ENCODE peak calls at places on chromosomes 4 and X, in four cellular contexts. One of them, this sample, is unnamed.

GRCh38 chr4:74117024-74117534 is 18.1 kb upstream of the CXCL2 start:
- DNase-seq in GM12865: no peak
- DNase-seq in foreskin fibroblast: peak; percentile 86
- DNase-seq in fibroblast of pulmonary artery: peak; percentile 99
- DNase-seq in this sample: no peak

GRCh38 chr4:8002525-8003309 is 63.1 kb upstream of the AFAP1 start:
- DNase-seq in GM12865: no peak
- DNase-seq in foreskin fibroblast: no peak
- DNase-seq in fibroblast of pulmonary artery: no peak
- DNase-seq in this sample: no peak

GRCh38 chr4:177302371-177303100 is 7.1 kb upstream of the NEIL3 start:
- DNase-seq in GM12865: no peak
- DNase-seq in foreskin fibroblast: no peak
- DNase-seq in fibroblast of pulmonary artery: peak; percentile 22
- DNase-seq in this sample: no peak

GRCh38 chrX:139203681-139204575 is 326.6 kb upstream of the F9 start:
- DNase-seq in GM12865: peak; percentile 9
- DNase-seq in foreskin fibroblast: no peak
- DNase-seq in fibroblast of pulmonary artery: no peak
- DNase-seq in this sample: no peak

GRCh38 chrX:153723351-153724251 is 586 bp downstream of the BCAP31 start:
- DNase-seq in GM12865: peak; percentile 67
- DNase-seq in foreskin fibroblast: no peak
- DNase-seq in fibroblast of pulmonary artery: peak; percentile 40
- DNase-seq in this sample: peak; percentile 72

GRCh38 chr4:6640292-6641163 is at the start of gene MRFAP1:
- DNase-seq in GM12865: peak; percentile 97
- DNase-seq in foreskin fibroblast: peak; percentile 95
- DNase-seq in fibroblast of pulmonary artery: peak; percentile 96
- DNase-seq in this sample: peak; percentile 96

GRCh38 chrX:39809326-39809725 is 288.4 kb downstream of the BCOR start:
- DNase-seq in GM12865: no peak
- DNase-seq in foreskin fibroblast: peak; percentile 81
- DNase-seq in fibroblast of pulmonary artery: peak; percentile 43
- DNase-seq in this sample: no peak

GRCh38 chr4:14850374-14851097 is 151.7 kb upstream of the CPEB2 start:
- DNase-seq in GM12865: no peak
- DNase-seq in foreskin fibroblast: no peak
- DNase-seq in fibroblast of pulmonary artery: no peak
- DNase-seq in this sample: no peak

GRCh38 chrX:20059467-20060128 is 57.1 kb downstream of the MAP7D2 start:
- DNase-seq in GM12865: no peak
- DNase-seq in foreskin fibroblast: no peak
- DNase-seq in fibroblast of pulmonary artery: no peak
- DNase-seq in this sample: no peak

GRCh38 chrX:13428055-13428786 is 108.4 kb upstream of the ATXN3L start:
- DNase-seq in GM12865: no peak
- DNase-seq in foreskin fibroblast: peak; percentile 89
- DNase-seq in fibroblast of pulmonary artery: peak; percentile 71
- DNase-seq in this sample: no peak

GRCh38 chrX:17033225-17033624 is 86.8 kb downstream of the REPS2 start:
- DNase-seq in GM12865: no peak
- DNase-seq in foreskin fibroblast: no peak
- DNase-seq in fibroblast of pulmonary artery: no peak
- DNase-seq in this sample: no peak

GRCh38 chr4:87840149-87840548 is 7.4 kb downstream of the MEPE start:
- DNase-seq in GM12865: no peak
- DNase-seq in foreskin fibroblast: no peak
- DNase-seq in fibroblast of pulmonary artery: no peak
- DNase-seq in this sample: no peak

GRCh38 chr4:2891294-2891693 is 47.6 kb downstream of the ADD1 start:
- DNase-seq in GM12865: no peak
- DNase-seq in foreskin fibroblast: peak; percentile 37
- DNase-seq in fibroblast of pulmonary artery: peak; percentile 69
- DNase-seq in this sample: no peak

GRCh38 chr4:2981256-2981804 is 18.0 kb downstream of the GRK4 start:
- DNase-seq in GM12865: peak; percentile 24
- DNase-seq in foreskin fibroblast: no peak
- DNase-seq in fibroblast of pulmonary artery: no peak
- DNase-seq in this sample: peak; percentile 15

GRCh38 chr4:103199009-103199408 is 866 bp upstream of the CENPE start:
- DNase-seq in GM12865: no peak
- DNase-seq in foreskin fibroblast: no peak
- DNase-seq in fibroblast of pulmonary artery: no peak
- DNase-seq in this sample: no peak

GRCh38 chrX:15382809-15383208 is 1.4 kb downstream of the VEGFD start:
- DNase-seq in GM12865: no peak
- DNase-seq in foreskin fibroblast: no peak
- DNase-seq in fibroblast of pulmonary artery: no peak
- DNase-seq in this sample: no peak

GRCh38 chr4:83067058-83067639 is 32.2 kb downstream of the COPS4 start:
- DNase-seq in GM12865: no peak
- DNase-seq in foreskin fibroblast: no peak
- DNase-seq in fibroblast of pulmonary artery: no peak
- DNase-seq in this sample: no peak

GRCh38 chrX:69137371-69137881 is 27.8 kb downstream of the PJA1 start:
- DNase-seq in GM12865: no peak
- DNase-seq in foreskin fibroblast: peak; percentile 50
- DNase-seq in fibroblast of pulmonary artery: peak; percentile 83
- DNase-seq in this sample: no peak

GRCh38 chrX:110786486-110786885 is 9.1 kb downstream of the CHRDL1 start:
- DNase-seq in GM12865: no peak
- DNase-seq in foreskin fibroblast: no peak
- DNase-seq in fibroblast of pulmonary artery: no peak
- DNase-seq in this sample: no peak

GRCh38 chrX:110578270-110578669 is 217.3 kb downstream of the CHRDL1 start:
- DNase-seq in GM12865: no peak
- DNase-seq in foreskin fibroblast: no peak
- DNase-seq in fibroblast of pulmonary artery: no peak
- DNase-seq in this sample: no peak

GRCh38 chr4:126604273-126604867 is 1028.4 kb upstream of the INTU start:
- DNase-seq in GM12865: peak; percentile 29
- DNase-seq in foreskin fibroblast: peak; percentile 34
- DNase-seq in fibroblast of pulmonary artery: peak; percentile 63
- DNase-seq in this sample: peak; percentile 19

GRCh38 chr4:4726051-4726450 is 133.4 kb upstream of the MSX1 start:
- DNase-seq in GM12865: peak; percentile 11
- DNase-seq in foreskin fibroblast: no peak
- DNase-seq in fibroblast of pulmonary artery: no peak
- DNase-seq in this sample: peak; percentile 25

GRCh38 chr4:99714179-99714578 is 56.6 kb upstream of the C4orf54 start:
- DNase-seq in GM12865: no peak
- DNase-seq in foreskin fibroblast: no peak
- DNase-seq in fibroblast of pulmonary artery: no peak
- DNase-seq in this sample: no peak

GRCh38 chr4:37656649-37657048 is 29.5 kb downstream of the RELL1 start:
- DNase-seq in GM12865: no peak
- DNase-seq in foreskin fibroblast: no peak
- DNase-seq in fibroblast of pulmonary artery: no peak
- DNase-seq in this sample: no peak

GRCh38 chr4:64713256-64713840 is 304.1 kb upstream of the TECRL start:
- DNase-seq in GM12865: peak; percentile 42
- DNase-seq in foreskin fibroblast: no peak
- DNase-seq in fibroblast of pulmonary artery: peak; percentile 35
- DNase-seq in this sample: peak; percentile 42

GRCh38 chr4:24894243-24894642 is 18.6 kb downstream of the CCDC149 start:
- DNase-seq in GM12865: no peak
- DNase-seq in foreskin fibroblast: no peak
- DNase-seq in fibroblast of pulmonary artery: no peak
- DNase-seq in this sample: no peak

GRCh38 chrX:9855536-9856320 is 69.5 kb downstream of the SHROOM2 start:
- DNase-seq in GM12865: no peak
- DNase-seq in foreskin fibroblast: no peak
- DNase-seq in fibroblast of pulmonary artery: no peak
- DNase-seq in this sample: no peak

GRCh38 chrX:87167841-87168240 is 349.8 kb upstream of the KLHL4 start:
- DNase-seq in GM12865: no peak
- DNase-seq in foreskin fibroblast: no peak
- DNase-seq in fibroblast of pulmonary artery: no peak
- DNase-seq in this sample: no peak

GRCh38 chr4:80235451-80235850 is 31.0 kb upstream of the FGF5 start:
- DNase-seq in GM12865: no peak
- DNase-seq in foreskin fibroblast: no peak
- DNase-seq in fibroblast of pulmonary artery: no peak
- DNase-seq in this sample: no peak

GRCh38 chrX:141405878-141406492 is 163.7 kb upstream of the SPANXC start:
- DNase-seq in GM12865: no peak
- DNase-seq in foreskin fibroblast: peak; percentile 20
- DNase-seq in fibroblast of pulmonary artery: peak; percentile 71
- DNase-seq in this sample: no peak

GRCh38 chr4:146567396-146567795 is 45.7 kb upstream of the SLC10A7 start:
- DNase-seq in GM12865: no peak
- DNase-seq in foreskin fibroblast: no peak
- DNase-seq in fibroblast of pulmonary artery: peak; percentile 59
- DNase-seq in this sample: no peak

GRCh38 chrX:152913915-152914314 is 16.0 kb downstream of the ZNF185 start:
- DNase-seq in GM12865: no peak
- DNase-seq in foreskin fibroblast: no peak
- DNase-seq in fibroblast of pulmonary artery: no peak
- DNase-seq in this sample: no peak

GRCh38 chr4:905485-906214 is 26.5 kb downstream of the GAK start:
- DNase-seq in GM12865: no peak
- DNase-seq in foreskin fibroblast: no peak
- DNase-seq in fibroblast of pulmonary artery: no peak
- DNase-seq in this sample: no peak

GRCh38 chr4:137738377-137738990 is 206.2 kb upstream of the PCDH18 start:
- DNase-seq in GM12865: no peak
- DNase-seq in foreskin fibroblast: no peak
- DNase-seq in fibroblast of pulmonary artery: peak; percentile 11
- DNase-seq in this sample: no peak

GRCh38 chr4:733631-733980 is 28.0 kb downstream of the PCGF3 start:
- DNase-seq in GM12865: no peak
- DNase-seq in foreskin fibroblast: no peak
- DNase-seq in fibroblast of pulmonary artery: no peak
- DNase-seq in this sample: no peak

GRCh38 chr4:42133006-42133405 is 19.4 kb downstream of the BEND4 start:
- DNase-seq in GM12865: no peak
- DNase-seq in foreskin fibroblast: no peak
- DNase-seq in fibroblast of pulmonary artery: no peak
- DNase-seq in this sample: no peak

GRCh38 chrX:23494741-23495140 is 160.1 kb downstream of the PTCHD1 start:
- DNase-seq in GM12865: peak; percentile 25
- DNase-seq in foreskin fibroblast: no peak
- DNase-seq in fibroblast of pulmonary artery: no peak
- DNase-seq in this sample: no peak

GRCh38 chrX:23497919-23498318 is 163.3 kb downstream of the PTCHD1 start:
- DNase-seq in GM12865: peak; percentile 51
- DNase-seq in foreskin fibroblast: no peak
- DNase-seq in fibroblast of pulmonary artery: no peak
- DNase-seq in this sample: no peak

DNA sequence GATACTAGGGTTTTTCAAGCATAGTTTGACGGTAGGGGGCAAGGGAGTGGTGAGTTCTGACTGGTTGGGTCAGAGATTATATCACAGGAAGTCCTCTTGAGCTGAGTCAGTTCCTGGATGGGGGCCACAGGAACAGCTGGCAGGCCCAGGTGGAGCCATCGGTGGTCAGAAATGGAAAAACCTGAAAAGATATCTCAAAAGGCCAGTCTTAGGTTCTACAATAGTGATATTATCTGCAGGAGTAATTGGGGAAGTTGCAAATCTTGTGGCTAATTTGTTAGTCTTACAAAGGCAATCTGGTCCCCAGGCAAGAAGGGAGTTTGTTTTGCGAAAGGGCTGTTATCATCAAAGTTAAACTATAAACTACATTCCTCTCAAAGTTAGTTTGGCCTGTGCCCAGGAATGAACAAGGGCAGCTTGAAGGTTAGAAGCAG is 159.3 kb downstream of the PTCHD1 start:
- DNase-seq in GM12865: peak; percentile 65
- DNase-seq in foreskin fibroblast: no peak
- DNase-seq in fibroblast of pulmonary artery: peak; percentile 11
- DNase-seq in this sample: peak; percentile 5
- TF ChIP-seq CTCF in GM12865: no peak
- TF ChIP-seq CTCF in foreskin fibroblast: no peak
- TF ChIP-seq CTCF in fibroblast of pulmonary artery: no peak
- TF ChIP-seq CTCF in this sample: no peak

GRCh38 chr4:150976478-150977118 is 38.5 kb downstream of the LRBA start:
- DNase-seq in GM12865: no peak
- DNase-seq in foreskin fibroblast: no peak
- DNase-seq in fibroblast of pulmonary artery: no peak
- DNase-seq in this sample: no peak
- TF ChIP-seq CTCF in GM12865: no peak
- TF ChIP-seq CTCF in foreskin fibroblast: no peak
- TF ChIP-seq CTCF in fibroblast of pulmonary artery: no peak
- TF ChIP-seq CTCF in this sample: peak; percentile 27

DNA sequence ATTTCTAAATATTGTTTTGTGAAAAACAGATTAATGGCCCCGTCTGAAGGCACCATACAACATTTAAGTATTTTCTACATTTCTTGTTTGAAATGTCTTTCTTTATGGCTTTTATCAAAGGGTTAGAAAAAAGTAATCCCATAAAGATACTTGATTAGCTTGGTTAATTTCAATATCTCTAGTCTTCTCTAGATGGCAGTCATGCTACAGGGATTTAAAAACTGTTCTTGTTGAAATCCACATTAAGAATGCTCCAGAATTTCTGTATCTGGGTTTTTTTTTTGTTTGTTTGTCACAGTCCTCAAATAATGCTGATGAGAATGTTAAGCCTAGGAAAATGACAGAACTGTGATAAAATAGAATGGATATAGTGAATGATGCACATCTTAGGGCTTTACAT is 109.0 kb upstream of the AADAT start:
- DNase-seq in GM12865: no peak
- DNase-seq in foreskin fibroblast: no peak
- DNase-seq in fibroblast of pulmonary artery: no peak
- DNase-seq in this sample: no peak
- TF ChIP-seq CTCF in GM12865: no peak
- TF ChIP-seq CTCF in foreskin fibroblast: no peak
- TF ChIP-seq CTCF in fibroblast of pulmonary artery: no peak
- TF ChIP-seq CTCF in this sample: peak; percentile 55

DNA sequence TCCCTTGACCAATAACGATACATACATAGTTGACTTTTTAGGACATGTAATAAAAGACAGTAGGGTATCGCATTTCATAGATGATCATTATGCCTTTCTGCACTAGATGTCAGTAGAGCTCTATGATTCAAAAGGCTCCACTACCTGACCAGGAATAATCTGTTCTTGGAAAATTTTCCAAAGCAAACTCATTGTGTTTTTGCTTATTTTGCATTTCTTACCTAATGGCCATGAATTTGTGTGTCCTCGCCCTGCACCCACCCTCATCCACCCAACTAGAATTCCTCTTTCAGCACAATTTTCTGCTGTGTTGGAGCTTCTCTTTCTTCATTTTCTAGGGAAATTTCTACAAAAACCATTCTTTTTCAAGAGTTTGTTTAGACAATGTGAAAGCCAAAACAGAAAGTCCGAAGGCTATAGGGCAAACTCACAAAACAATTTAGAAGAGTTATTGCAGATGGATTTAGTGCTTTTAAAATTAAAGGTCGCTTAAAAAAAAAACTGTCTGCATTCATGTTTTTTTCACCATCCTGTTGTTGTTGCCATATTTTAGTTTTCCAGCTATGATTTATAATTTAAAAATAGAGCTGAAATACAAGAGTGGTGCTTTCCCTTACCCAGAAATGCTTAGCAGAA is 183.6 kb downstream of the SPATA18 start:
- DNase-seq in GM12865: no peak
- DNase-seq in foreskin fibroblast: peak; percentile 33
- DNase-seq in fibroblast of pulmonary artery: peak; percentile 50
- DNase-seq in this sample: no peak
- TF ChIP-seq CTCF in GM12865: no peak
- TF ChIP-seq CTCF in foreskin fibroblast: peak; percentile 27
- TF ChIP-seq CTCF in fibroblast of pulmonary artery: peak; percentile 38
- TF ChIP-seq CTCF in this sample: peak; percentile 47

This sample was measured in OCI-LY7.